ENCODE peak calls at places on chromosomes 2 and 18, in nine cellular contexts. L, F, Y, Q, E, V, X, K and B are unnamed samples.

GRCh38 chr2:207405150-207405549 is 124.6 kb upstream of the CREB1 start:
- DNase-seq in L (no peak), F (no peak), Y (no peak), Q (no peak), E (no peak), V (no peak), X (no peak), K (no peak), B (no peak)

GRCh38 chr18:47975105-47975504 is 44.6 kb upstream of the SMAD2 start:
- DNase-seq in L (no peak), F (no peak), Y (no peak), Q (no peak), E (no peak), V (no peak), X (no peak), K (no peak), B (no peak)

GRCh38 chr2:20661028-20661980 is 5.6 kb upstream of the GDF7 start:
- DNase-seq in L (peak; percentile 61), F (peak; percentile 78), Y (peak; percentile 67), Q (peak; percentile 44), E (peak; percentile 67), V (peak; percentile 75), X (peak; percentile 62), K (peak; percentile 73), B (no peak)

GRCh38 chr2:64562148-64562784 is 38.1 kb downstream of the AFTPH start:
- DNase-seq in L (no peak), F (peak; percentile 18), Y (no peak), Q (no peak), E (no peak), V (no peak), X (no peak), K (no peak), B (no peak)

GRCh38 chr2:229235136-229235914 is 35.8 kb downstream of the PID1 start:
- DNase-seq in L (no peak), F (peak; percentile 10), Y (no peak), Q (no peak), E (no peak), V (no peak), X (no peak), K (no peak), B (no peak)

GRCh38 chr2:54332386-54332785 is 76.4 kb upstream of the TSPYL6 start:
- DNase-seq in L (no peak), F (no peak), Y (no peak), Q (no peak), E (no peak), V (no peak), X (no peak), K (no peak), B (no peak)

GRCh38 chr2:174563530-174564282 is 33.9 kb downstream of the WIPF1 start:
- DNase-seq in L (no peak), F (no peak), Y (no peak), Q (no peak), E (no peak), V (no peak), X (no peak), K (no peak), B (peak; percentile 48)

GRCh38 chr2:215884741-215885140 is 128.6 kb downstream of the MREG start:
- DNase-seq in L (no peak), F (no peak), Y (no peak), Q (no peak), E (no peak), V (no peak), X (no peak), K (no peak), B (no peak)

GRCh38 chr18:79935098-79935480 is 16.4 kb downstream of the SLC66A2 start:
- DNase-seq in L (no peak), F (no peak), Y (peak; percentile 4), Q (no peak), E (peak; percentile 8), V (no peak), X (peak; percentile 14), K (peak; percentile 5), B (peak; percentile 29)

GRCh38 chr18:24397131-24397693 is 412 bp downstream of the OSBPL1A start:
- DNase-seq in L (peak; percentile 21), F (peak; percentile 91), Y (peak; percentile 73), Q (peak; percentile 0), E (peak; percentile 78), V (peak; percentile 93), X (no peak), K (peak; percentile 67), B (no peak)

GRCh38 chr2:239201531-239201876 is 199.3 kb downstream of the HDAC4 start:
- DNase-seq in L (no peak), F (no peak), Y (no peak), Q (no peak), E (peak; percentile 71), V (peak; percentile 86), X (no peak), K (no peak), B (no peak)

GRCh38 chr2:75568174-75568573 is 7.4 kb upstream of the EVA1A start:
- DNase-seq in L (no peak), F (no peak), Y (no peak), Q (no peak), E (no peak), V (no peak), X (no peak), K (no peak), B (no peak)

DNA sequence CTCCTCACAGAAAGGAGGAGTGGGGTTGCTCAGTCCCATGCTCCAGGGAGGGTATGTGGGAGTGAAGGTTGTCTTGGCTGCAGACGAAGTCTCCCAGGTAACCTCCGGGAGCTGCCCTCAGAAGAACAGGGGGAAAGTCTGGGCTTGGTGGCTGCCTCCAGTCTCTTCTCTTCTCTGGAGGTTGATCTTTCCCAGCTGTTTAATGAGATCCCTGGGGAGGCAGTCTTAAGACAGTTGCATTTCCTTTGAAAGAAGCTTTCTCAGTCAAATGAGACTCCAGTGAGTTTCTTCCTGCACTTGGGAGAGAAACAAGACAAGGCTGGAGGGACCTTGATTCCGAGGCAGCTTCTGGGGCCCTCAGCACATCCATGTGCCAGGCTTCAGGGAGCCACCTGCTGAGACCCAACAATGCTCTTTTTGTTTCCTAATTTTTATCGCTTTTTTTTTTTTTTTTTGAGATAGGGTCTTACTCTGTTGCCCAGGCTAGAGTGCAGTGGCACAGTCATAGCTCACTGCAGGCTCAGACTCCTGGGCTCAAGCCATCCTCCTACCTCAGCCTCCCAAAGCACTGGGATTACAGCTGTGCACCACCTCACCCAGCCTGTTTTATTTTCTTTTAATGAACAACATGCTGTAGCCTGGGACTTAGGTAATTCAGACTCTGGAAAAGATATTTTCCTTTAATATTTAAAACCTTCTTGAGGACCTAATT is 71.7 kb upstream of the TPO start:
- DNase-seq in L (no peak), F (no peak), Y (no peak), Q (no peak), E (no peak), V (peak; percentile 40), X (no peak), K (no peak), B (no peak)
- H3K27ac ChIP-seq in L (no peak overlapping the region), F (no peak overlapping the region), Y (no peak overlapping the region), Q (no peak overlapping the region), E (no peak overlapping the region), V (no peak overlapping the region), X (no peak overlapping the region), K (no peak overlapping the region), B (no peak overlapping the region)

GRCh38 chr2:104858325-104858978 is 4.5 kb downstream of the POU3F3 start:
- DNase-seq in L (no peak), F (no peak), Y (no peak), Q (no peak), E (no peak), V (no peak), X (no peak), K (no peak), B (no peak)

GRCh38 chr2:104857262-104858221 is 3.6 kb downstream of the POU3F3 start:
- DNase-seq in L (no peak), F (no peak), Y (no peak), Q (no peak), E (no peak), V (no peak), X (no peak), K (no peak), B (no peak)

GRCh38 chr2:104855174-104856085 is 1.5 kb downstream of the POU3F3 start:
- DNase-seq in L (no peak), F (no peak), Y (no peak), Q (no peak), E (no peak), V (no peak), X (no peak), K (no peak), B (no peak)

GRCh38 chr2:104856086-104856972 is 2.4 kb downstream of the POU3F3 start:
- DNase-seq in L (no peak), F (peak; percentile 9), Y (no peak), Q (no peak), E (no peak), V (peak; percentile 26), X (no peak), K (no peak), B (no peak)

GRCh38 chr2:104856973-104857261 is 3.0 kb downstream of the POU3F3 start:
- DNase-seq in L (no peak), F (no peak), Y (no peak), Q (no peak), E (no peak), V (no peak), X (no peak), K (no peak), B (no peak)
- H3K4me3 ChIP-seq in L (no peak overlapping the region), F (no peak overlapping the region), Y (peak overlapping the region; percentile 14), Q (peak overlapping the region; percentile 39), E (no peak overlapping the region), V (peak overlapping the region; percentile 38), X (peak overlapping the region; percentile 19), K (peak overlapping the region; percentile 29), B (peak overlapping the region; percentile 18)

GRCh38 chr2:126208266-126208665 is 447.7 kb upstream of the GYPC start:
- DNase-seq in L (no peak), F (peak; percentile 25), Y (no peak), Q (no peak), E (no peak), V (no peak), X (no peak), K (no peak), B (no peak)

DNA sequence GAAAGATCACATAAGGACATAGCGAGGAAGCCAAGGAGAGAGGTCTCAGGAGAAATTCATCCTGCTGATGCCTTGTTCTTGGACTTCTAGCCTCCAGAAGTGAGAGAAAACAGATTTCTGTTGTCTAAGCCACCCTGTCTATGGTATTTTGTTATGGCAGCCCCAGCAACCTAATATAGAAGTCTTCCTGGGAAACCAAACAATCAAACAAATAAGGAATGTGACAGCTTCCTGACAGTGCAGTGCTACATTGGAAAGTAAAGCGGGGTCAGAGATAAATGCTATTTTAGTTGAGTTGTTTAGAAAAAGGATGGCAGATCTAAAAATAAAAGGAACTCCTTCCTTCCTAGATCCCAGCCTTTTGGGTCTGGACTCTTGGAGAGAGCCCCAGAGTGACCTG is 443.2 kb upstream of the GYPC start:
- DNase-seq in L (no peak), F (peak; percentile 33), Y (no peak), Q (no peak), E (no peak), V (no peak), X (no peak), K (no peak), B (no peak)
- H3K27ac ChIP-seq in L (no peak overlapping the region), F (no peak overlapping the region), Y (no peak overlapping the region), Q (no peak overlapping the region), E (no peak overlapping the region), V (no peak overlapping the region), X (no peak overlapping the region), K (no peak overlapping the region), B (no peak overlapping the region)

GRCh38 chr2:190535586-190535985 is 1.1 kb upstream of the NEMP2 start:
- DNase-seq in L (no peak), F (no peak), Y (no peak), Q (no peak), E (no peak), V (no peak), X (no peak), K (no peak), B (no peak)
- H3K4me3 ChIP-seq in L (peak overlapping the region; percentile 15), F (no peak overlapping the region), Y (peak overlapping the region; percentile 82), Q (no peak overlapping the region), E (no peak overlapping the region), V (peak overlapping the region; percentile 82), X (peak overlapping the region; percentile 76), K (peak overlapping the region; percentile 91), B (peak overlapping the region; percentile 86)

GRCh38 chr18:9094307-9095226 is 7.9 kb upstream of the NDUFV2 start:
- DNase-seq in L (peak; percentile 79), F (peak; percentile 96), Y (no peak), Q (no peak), E (no peak), V (no peak), X (no peak), K (no peak), B (no peak)
- H3K27ac ChIP-seq in L (peak overlapping the region; percentile 90), F (peak overlapping the region; percentile 52), Y (no peak overlapping the region), Q (peak overlapping the region; percentile 67), E (no peak overlapping the region), V (no peak overlapping the region), X (no peak overlapping the region), K (peak overlapping the region; percentile 77), B (no peak overlapping the region)